ENCODE peak calls at places on chromosomes 1 and 21, in six cellular contexts. E is aorta; X is PC-9; C is CD8-positive, alpha-beta T cell; D is K562; P is mammary epithelial cell. T is an unnamed sample.

GRCh38 chr1:81915937-81916336 is 115.2 kb downstream of the ADGRL2 start:
- DNase-seq in D (no peak), X (no peak), P (no peak), C (no peak), E (no peak), T (no peak)

GRCh38 chr21:29610960-29611359 is 312.2 kb downstream of the BACH1 start:
- DNase-seq in X (no peak), D (no peak), C (no peak), P (no peak), E (no peak), T (no peak)

GRCh38 chr1:46203738-46204405 is 738 bp downstream of the LURAP1 start:
- DNase-seq in P (peak; percentile 21), X (no peak), E (no peak), C (no peak), D (no peak), T (peak; percentile 9)

GRCh38 chr21:26826801-26827200 is 18.4 kb downstream of the ADAMTS1 start:
- DNase-seq in X (no peak), E (no peak), C (no peak), D (no peak), P (peak; percentile 85), T (no peak)

GRCh38 chr1:16183157-16183556 is 27.3 kb upstream of the EPHA2 start:
- DNase-seq in E (no peak), D (no peak), X (peak; percentile 90), P (peak; percentile 74), C (no peak), T (no peak)

GRCh38 chr1:185846672-185847440 is 112.7 kb downstream of the HMCN1 start:
- DNase-seq in P (peak; percentile 48), E (no peak), C (no peak), D (no peak), X (no peak), T (no peak)

GRCh38 chr1:168057921-168058320 is 78.8 kb downstream of the GPR161 start:
- DNase-seq in P (peak; percentile 7), C (no peak), X (no peak), D (no peak), E (no peak), T (no peak)

GRCh38 chr21:34999397-34999941 is 49.6 kb downstream of the RUNX1 start:
- DNase-seq in P (no peak), C (no peak), X (no peak), D (no peak), E (no peak), T (no peak)

GRCh38 chr1:173499729-173500128 is 22.6 kb downstream of the PRDX6 start:
- DNase-seq in C (no peak), X (no peak), E (no peak), P (no peak), D (no peak), T (no peak)

GRCh38 chr1:183873642-183874041 is 68.7 kb downstream of the RGL1 start:
- DNase-seq in E (no peak), P (no peak), X (no peak), D (no peak), C (no peak), T (no peak)

GRCh38 chr1:172397221-172397620 is 23.3 kb upstream of the C1orf105 start:
- DNase-seq in D (no peak), X (no peak), E (no peak), P (peak; percentile 71), C (no peak), T (no peak)

GRCh38 chr1:180953791-180954721 is 41.4 kb downstream of the KIAA1614 start:
- DNase-seq in E (peak; percentile 91), P (no peak), X (no peak), D (peak; percentile 6), C (peak; percentile 61), T (no peak)

GRCh38 chr1:204108312-204109141 is 35.6 kb downstream of the SOX13 start:
- DNase-seq in E (peak; percentile 49), X (no peak), P (no peak), D (no peak), C (no peak), T (peak; percentile 99)

GRCh38 chr1:82927753-82928152 is 1071.2 kb downstream of the TTLL7 start:
- DNase-seq in D (no peak), P (no peak), X (no peak), C (no peak), E (no peak), T (no peak)

GRCh38 chr1:1996207-1996651 is 7.4 kb downstream of the CFAP74 start:
- DNase-seq in P (no peak), C (no peak), X (no peak), E (no peak), D (no peak), T (no peak)

GRCh38 chr1:64476251-64476952 is 6.5 kb downstream of the CACHD1 start:
- DNase-seq in C (no peak), X (no peak), P (peak; percentile 48), D (no peak), E (no peak), T (no peak)

GRCh38 chr1:243471754-243472725 is 216.2 kb downstream of the SDCCAG8 start:
- DNase-seq in D (no peak), P (peak; percentile 14), C (no peak), E (no peak), X (no peak), T (no peak)

GRCh38 chr21:34880401-34880800 is 168.7 kb downstream of the RUNX1 start:
- DNase-seq in C (no peak), D (no peak), P (no peak), E (no peak), X (no peak), T (no peak)

GRCh38 chr1:81801032-81801833 is 499 bp downstream of the ADGRL2 start:
- DNase-seq in D (no peak), X (peak; percentile 81), P (peak; percentile 91), E (peak; percentile 91), C (no peak), T (peak; percentile 91)

GRCh38 chr1:172121071-172121717 is 279.9 kb downstream of the DNM3 start:
- DNase-seq in D (no peak), E (no peak), X (no peak), P (no peak), C (no peak), T (no peak)

GRCh38 chr1:232218955-232219865 is 410.7 kb downstream of the SIPA1L2 start:
- DNase-seq in X (no peak), D (no peak), C (no peak), E (no peak), P (no peak), T (no peak)

GRCh38 chr1:152109231-152109997 is 5.8 kb downstream of the TCHH start:
- DNase-seq in X (no peak), P (peak; percentile 29), C (no peak), E (no peak), D (no peak), T (no peak)

GRCh38 chr1:63101336-63101735 is 221.0 kb upstream of the FOXD3 start:
- DNase-seq in D (no peak), E (no peak), P (no peak), X (no peak), C (no peak), T (no peak)

GRCh38 chr1:3773572-3774502 is 1.3 kb downstream of the SMIM1 start:
- DNase-seq in E (no peak), D (peak; percentile 61), C (no peak), X (no peak), P (no peak), T (no peak)

GRCh38 chr21:43893536-43894205 is 28.6 kb downstream of the AGPAT3 start:
- DNase-seq in D (no peak), C (no peak), E (no peak), X (no peak), P (no peak), T (no peak)

GRCh38 chr1:36847186-36847585 is 187.1 kb downstream of the GRIK3 start:
- DNase-seq in E (no peak), P (no peak), D (no peak), C (no peak), X (no peak), T (no peak)

GRCh38 chr1:36852586-36852985 is 181.7 kb downstream of the GRIK3 start:
- DNase-seq in C (no peak), E (no peak), X (no peak), P (no peak), D (no peak), T (no peak)

GRCh38 chr1:36847761-36848160 is 186.6 kb downstream of the GRIK3 start:
- DNase-seq in P (no peak), E (no peak), X (no peak), C (no peak), D (no peak), T (no peak)

GRCh38 chr1:36849956-36850355 is 184.4 kb downstream of the GRIK3 start:
- DNase-seq in D (no peak), E (no peak), P (no peak), X (no peak), C (no peak), T (no peak)

GRCh38 chr1:36851087-36851486 is 183.2 kb downstream of the GRIK3 start:
- DNase-seq in X (no peak), E (no peak), D (no peak), C (no peak), P (no peak), T (no peak)
- H3K27me3 ChIP-seq in X (peaks cover 62% of the 10 kb centered on the region), E (no peaks in the 10 kb centered on the region), D (peaks cover 80% of the 10 kb centered on the region), C (no peaks in the 10 kb centered on the region), P (no peaks in the 10 kb centered on the region), T (peaks cover 51% of the 10 kb centered on the region)

DNA sequence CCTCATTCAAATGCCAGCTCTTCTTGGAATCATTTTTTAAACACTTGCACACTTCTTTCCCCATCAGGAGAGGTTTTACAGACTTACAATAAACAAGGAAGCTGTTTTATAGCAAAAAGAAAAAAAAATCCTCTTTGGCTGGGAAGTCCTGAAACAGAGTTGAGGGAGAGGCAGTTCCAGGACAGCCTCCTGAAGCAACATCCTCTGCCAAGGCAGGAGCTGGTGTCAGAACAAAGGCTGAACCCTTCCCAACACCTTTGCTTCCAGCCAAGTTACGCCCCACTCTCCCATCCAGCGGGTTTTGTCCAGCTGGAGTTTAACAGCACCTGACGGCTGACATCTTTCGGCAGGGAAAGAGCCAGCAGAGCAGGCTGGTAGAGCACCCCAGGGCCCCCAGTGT is 287.8 kb downstream of the RRAGC start:
- DNase-seq in X (no peak), D (no peak), C (no peak), P (no peak), E (no peak), T (no peak)
- H3K4me1 ChIP-seq in X (no peaks in the 10 kb centered on the region), D (no peaks in the 10 kb centered on the region), C (no peaks in the 10 kb centered on the region), P (no peaks in the 10 kb centered on the region), E (no peaks in the 10 kb centered on the region), T (no peaks in the 10 kb centered on the region)

GRCh38 chr1:215754112-215754511 is 187.0 kb downstream of the KCTD3 start:
- DNase-seq in P (no peak), E (no peak), D (no peak), C (no peak), X (no peak), T (no peak)
- H3K36me3 ChIP-seq in P (no peaks in the 10 kb centered on the region), E (no peaks in the 10 kb centered on the region), D (no peaks in the 10 kb centered on the region), C (no peaks in the 10 kb centered on the region), X (no peaks in the 10 kb centered on the region), T (no peaks in the 10 kb centered on the region)

DNA sequence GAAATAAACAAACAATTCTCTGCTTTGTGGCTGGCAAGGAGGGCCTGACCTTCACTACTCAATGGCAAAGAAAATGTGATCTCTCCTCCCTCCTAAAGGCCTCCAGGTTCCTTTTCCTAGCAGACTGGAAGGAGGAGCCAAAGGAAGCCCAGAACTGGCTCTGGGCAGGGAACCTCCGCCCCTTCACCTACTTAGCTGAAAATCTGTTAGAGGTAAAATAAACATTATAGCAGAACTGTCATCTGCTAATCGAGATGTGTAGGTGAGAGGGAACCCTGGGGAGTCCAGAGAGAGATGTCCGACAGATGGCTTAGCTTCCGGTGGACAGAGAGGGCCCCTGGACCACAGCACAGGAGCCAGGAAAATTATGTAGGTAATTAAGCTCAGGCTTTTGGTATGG is 75.2 kb upstream of the KCNA3 start:
- DNase-seq in P (no peak), X (no peak), E (no peak), C (no peak), D (no peak), T (no peak)
- H3K27me3 ChIP-seq in P (no peaks in the 10 kb centered on the region), X (peaks cover 47% of the 10 kb centered on the region), E (no peaks in the 10 kb centered on the region), C (no peaks in the 10 kb centered on the region), D (peaks cover 23% of the 10 kb centered on the region), T (no peaks in the 10 kb centered on the region)

T was measured in HAP-1.